ENCODE peak calls at places on chromosome 18, in ten cellular contexts. B is GM03348; K is fibroblast of mammary gland; H is left ventricle myocardium superior; F is SJCRH30; X is gastrocnemius medialis; L is LoVo; Q is heart left ventricle; A is KBM-7; C is effector memory CD8-positive, alpha-beta T cell. O is an unnamed sample.

GRCh38 chr18:5546660-5547059 is 2.9 kb upstream of the EPB41L3 start:
- DNase-seq in B (peak), K (peak), H (no peak), F (no peak), X (no peak), L (no peak), Q (no peak), A (peak), C (no peak), O (no peak)

GRCh38 chr18:50722311-50722710 is 97.5 kb downstream of the MRO start:
- DNase-seq in B (no peak), K (no peak), H (no peak), F (no peak), X (no peak), L (no peak), Q (no peak), A (no peak), C (no peak), O (no peak)

GRCh38 chr18:48690494-48690893 is 151.7 kb downstream of the CTIF start:
- DNase-seq in B (no peak), K (no peak), H (no peak), F (no peak), X (no peak), L (no peak), Q (no peak), A (peak), C (no peak), O (no peak)

GRCh38 chr18:58758606-58759005 is 87.3 kb downstream of the MALT1 start:
- DNase-seq in B (no peak), K (no peak), H (no peak), F (no peak), X (no peak), L (no peak), Q (no peak), A (no peak), C (no peak), O (no peak)

GRCh38 chr18:13500227-13500865 is 226.0 kb downstream of the FAM210A start:
- DNase-seq in B (peak), K (peak), H (peak), F (peak), X (peak), L (no peak), Q (peak), A (peak), C (no peak), O (no peak)

GRCh38 chr18:43952398-43952797 is 675.1 kb upstream of the SYT4 start:
- DNase-seq in B (no peak), K (peak), H (no peak), F (no peak), X (no peak), L (no peak), Q (no peak), A (no peak), C (no peak), O (no peak)

GRCh38 chr18:23810396-23810795 is 121.1 kb downstream of the LAMA3 start:
- DNase-seq in B (no peak), K (no peak), H (no peak), F (no peak), X (no peak), L (no peak), Q (no peak), A (no peak), C (peak), O (no peak)

GRCh38 chr18:38635706-38636105 is 1070.1 kb upstream of the CELF4 start:
- DNase-seq in B (no peak), K (no peak), H (no peak), F (no peak), X (no peak), L (no peak), Q (no peak), A (no peak), C (no peak), O (no peak)

GRCh38 chr18:58417752-58418151 is 211.1 kb downstream of the ALPK2 start:
- DNase-seq in B (no peak), K (peak), H (no peak), F (no peak), X (no peak), L (no peak), Q (no peak), A (no peak), C (no peak), O (no peak)

GRCh38 chr18:8786766-8787670 is 81.7 kb downstream of the MTCL1 start:
- DNase-seq in B (no peak), K (no peak), H (no peak), F (no peak), X (no peak), L (no peak), Q (no peak), A (no peak), C (no peak), O (no peak)

GRCh38 chr18:9348766-9349165 is 14.2 kb downstream of the TWSG1 start:
- DNase-seq in B (no peak), K (no peak), H (no peak), F (peak), X (no peak), L (no peak), Q (no peak), A (no peak), C (no peak), O (no peak)

GRCh38 chr18:25236736-25237135 is 115.2 kb downstream of the ZNF521 start:
- DNase-seq in B (no peak), K (no peak), H (no peak), F (no peak), X (no peak), L (no peak), Q (no peak), A (no peak), C (no peak), O (no peak)

GRCh38 chr18:35905436-35905835 is 67.0 kb upstream of the RMP24 start:
- DNase-seq in B (no peak), K (no peak), H (no peak), F (no peak), X (no peak), L (no peak), Q (no peak), A (no peak), C (no peak), O (no peak)

GRCh38 chr18:24843123-24843522 is 382.7 kb downstream of the HRH4 start:
- DNase-seq in B (no peak), K (no peak), H (no peak), F (no peak), X (no peak), L (no peak), Q (no peak), A (no peak), C (no peak), O (no peak)

GRCh38 chr18:76446321-76446720 is 48.7 kb downstream of the ZNF516 start:
- DNase-seq in B (no peak), K (no peak), H (no peak), F (no peak), X (no peak), L (no peak), Q (no peak), A (no peak), C (no peak), O (no peak)

GRCh38 chr18:77645170-77645872 is 395.7 kb downstream of the GALR1 start:
- DNase-seq in B (no peak), K (no peak), H (no peak), F (no peak), X (no peak), L (no peak), Q (no peak), A (no peak), C (no peak), O (no peak)

GRCh38 chr18:31450409-31450808 is 2.9 kb downstream of the DSG3 start:
- DNase-seq in B (no peak), K (peak), H (no peak), F (no peak), X (no peak), L (no peak), Q (no peak), A (no peak), C (no peak), O (no peak)

GRCh38 chr18:67846422-67847098 is 330.0 kb upstream of the DSEL start:
- DNase-seq in B (no peak), K (no peak), H (no peak), F (no peak), X (no peak), L (no peak), Q (no peak), A (no peak), C (no peak), O (no peak)

GRCh38 chr18:28112056-28112470 is 64.9 kb downstream of the CDH2 start:
- DNase-seq in B (peak), K (peak), H (no peak), F (no peak), X (no peak), L (no peak), Q (no peak), A (no peak), C (no peak), O (no peak)

GRCh38 chr18:77105021-77105420 is 27.6 kb downstream of the MBP start:
- DNase-seq in B (no peak), K (peak), H (no peak), F (no peak), X (no peak), L (no peak), Q (no peak), A (no peak), C (no peak), O (no peak)

GRCh38 chr18:60018801-60019462 is 119.1 kb downstream of the PMAIP1 start:
- DNase-seq in B (peak), K (peak), H (no peak), F (no peak), X (no peak), L (no peak), Q (no peak), A (no peak), C (no peak), O (no peak)

GRCh38 chr18:67525328-67526110 is 9.0 kb upstream of the DSEL start:
- DNase-seq in B (peak), K (peak), H (peak), F (peak), X (peak), L (peak), Q (peak), A (no peak), C (no peak), O (peak)

GRCh38 chr18:62399781-62400308 is 74.7 kb downstream of the TNFRSF11A start:
- DNase-seq in B (no peak), K (no peak), H (no peak), F (no peak), X (no peak), L (peak), Q (no peak), A (peak), C (no peak), O (no peak)

GRCh38 chr18:13703899-13704298 is 22.5 kb downstream of the FAM210A start:
- DNase-seq in B (no peak), K (peak), H (no peak), F (peak), X (no peak), L (no peak), Q (no peak), A (peak), C (no peak), O (no peak)

GRCh38 chr18:51196116-51196810 is 1.2 kb downstream of the MEX3C start:
- DNase-seq in B (peak), K (peak), H (peak), F (peak), X (peak), L (no peak), Q (peak), A (peak), C (peak), O (peak)

GRCh38 chr18:66640431-66640830 is 36.5 kb upstream of the CDH19 start:
- DNase-seq in B (no peak), K (peak), H (peak), F (no peak), X (no peak), L (no peak), Q (peak), A (no peak), C (no peak), O (peak)

GRCh38 chr18:24631238-24632025 is 171.0 kb downstream of the HRH4 start:
- DNase-seq in B (no peak), K (peak), H (peak), F (peak), X (no peak), L (no peak), Q (peak), A (no peak), C (no peak), O (no peak)

GRCh38 chr18:24118750-24119577 is 19.9 kb upstream of the CABYR start:
- DNase-seq in B (peak), K (peak), H (peak), F (peak), X (peak), L (peak), Q (peak), A (peak), C (peak), O (no peak)

GRCh38 chr18:78972385-78972918 is 7.2 kb upstream of the SALL3 start:
- DNase-seq in B (no peak), K (no peak), H (no peak), F (no peak), X (no peak), L (no peak), Q (no peak), A (no peak), C (no peak), O (no peak)

GRCh38 chr18:12703714-12704113 is 872 bp downstream of the PSMG2 start:
- DNase-seq in B (peak), K (peak), H (no peak), F (peak), X (no peak), L (no peak), Q (no peak), A (peak), C (no peak), O (no peak)

GRCh38 chr18:48891721-48892120 is 59.0 kb downstream of the SMAD7 start:
- DNase-seq in B (no peak), K (no peak), H (no peak), F (no peak), X (no peak), L (no peak), Q (no peak), A (no peak), C (no peak), O (no peak)

GRCh38 chr18:31044926-31045325 is 2.4 kb upstream of the DSC3 start:
- DNase-seq in B (no peak), K (no peak), H (no peak), F (no peak), X (no peak), L (no peak), Q (no peak), A (no peak), C (no peak), O (no peak)

GRCh38 chr18:59086522-59086921 is 53.2 kb upstream of the SEC11C start:
- DNase-seq in B (no peak), K (no peak), H (no peak), F (no peak), X (no peak), L (no peak), Q (no peak), A (no peak), C (no peak), O (no peak)

O was measured in Right ventricle myocardium inferior.